ENCODE peak calls at places on chromosomes 4 and X, in four cellular contexts. R, U, Y and A are unnamed samples.

GRCh38 chrX:101619336-101619735 is 1.5 kb upstream of the ARMCX6 start:
- DNase-seq in U (no peak), R (no peak), Y (no peak), A (peak; percentile 11)

GRCh38 chrX:13699183-13699826 is 10.4 kb downstream of the RAB9A start:
- DNase-seq in Y (peak; percentile 47), U (no peak), R (peak; percentile 56), A (no peak)

GRCh38 chr4:169791527-169792156 is 33.9 kb upstream of the HPF1 start:
- DNase-seq in U (no peak), R (peak; percentile 67), Y (peak; percentile 44), A (peak; percentile 65)

GRCh38 chr4:82138376-82138775 is 235.4 kb downstream of the HNRNPD start:
- DNase-seq in Y (peak; percentile 17), U (no peak), R (no peak), A (peak; percentile 20)

GRCh38 chrX:129480889-129481288 is 42.4 kb downstream of the SMARCA1 start:
- DNase-seq in Y (no peak), U (no peak), R (no peak), A (no peak)

GRCh38 chr4:68476191-68476590 is 28.9 kb downstream of the TMPRSS11E start:
- DNase-seq in Y (no peak), R (peak; percentile 70), U (no peak), A (no peak)

GRCh38 chr4:157045507-157046127 is 30.3 kb upstream of the GLRB start:
- DNase-seq in U (no peak), R (peak; percentile 76), Y (peak; percentile 69), A (peak; percentile 66)

GRCh38 chr4:67746797-67747495 is 7.2 kb downstream of the GNRHR start:
- DNase-seq in Y (peak; percentile 52), R (peak; percentile 42), U (no peak), A (peak; percentile 43)

GRCh38 chr4:147768113-147768512 is 36.2 kb downstream of the ARHGAP10 start:
- DNase-seq in U (no peak), R (peak; percentile 60), Y (peak; percentile 84), A (peak; percentile 62)

GRCh38 chr4:40749717-40750460 is at the start of gene NSUN7:
- DNase-seq in Y (peak; percentile 11), R (no peak), U (no peak), A (peak; percentile 5)

GRCh38 chr4:117064297-117064696 is 21.1 kb downstream of the TRAM1L1 start:
- DNase-seq in R (no peak), U (no peak), Y (no peak), A (peak; percentile 0)

GRCh38 chr4:77360451-77360850 is 203.4 kb downstream of the CCNG2 start:
- DNase-seq in U (no peak), Y (peak; percentile 34), R (no peak), A (no peak)

GRCh38 chr4:180840142-180840541 is 1403.1 kb upstream of the TENM3 start:
- DNase-seq in R (no peak), U (no peak), Y (no peak), A (no peak)

GRCh38 chr4:186946682-186947294 is 223.1 kb upstream of the FAT1 start:
- DNase-seq in R (no peak), Y (peak; percentile 38), U (no peak), A (no peak)

GRCh38 chr4:186643501-186644315 is 79.9 kb downstream of the FAT1 start:
- DNase-seq in Y (peak; percentile 91), R (peak; percentile 29), U (no peak), A (peak; percentile 77)

GRCh38 chr4:177349191-177349590 is 39.5 kb downstream of the NEIL3 start:
- DNase-seq in Y (no peak), U (no peak), R (no peak), A (no peak)